ENCODE peak calls at places on chromosomes 12 and 14, in five cellular contexts. D, J, C, Z and T are unnamed samples.

GRCh38 chr14:32977913-32978312 is 39.2 kb downstream of the NPAS3 start:
- DNase-seq in D (no peak), J (no peak), C (no peak), Z (no peak), T (no peak)

GRCh38 chr12:68447807-68448138 is 115.6 kb upstream of the MDM1 start:
- DNase-seq in D (no peak), J (no peak), C (no peak), Z (no peak), T (no peak)

GRCh38 chr12:48814313-48815280 is 3.7 kb upstream of the CACNB3 start:
- DNase-seq in D (peak; percentile 87), J (peak; percentile 42), C (peak; percentile 95), Z (peak; percentile 31), T (peak; percentile 73)

GRCh38 chr14:98984719-98985041 is 287.3 kb downstream of the BCL11B start:
- DNase-seq in D (no peak), J (no peak), C (peak; percentile 35), Z (no peak), T (no peak)

GRCh38 chr12:101995684-101996083 is 66.1 kb downstream of the WASHC3 start:
- DNase-seq in D (no peak), J (no peak), C (no peak), Z (no peak), T (no peak)

GRCh38 chr12:6282453-6282840 is 28.0 kb upstream of the PLEKHG6 start:
- DNase-seq in D (no peak), J (no peak), C (no peak), Z (no peak), T (no peak)

GRCh38 chr14:76701981-76702380 is 59.3 kb upstream of the VASH1 start:
- DNase-seq in D (no peak), J (no peak), C (no peak), Z (no peak), T (no peak)

GRCh38 chr12:75977590-75977951 is 54.0 kb downstream of the PHLDA1 start:
- DNase-seq in D (no peak), J (no peak), C (no peak), Z (no peak), T (no peak)

GRCh38 chr14:101120636-101121398 is 217.3 kb upstream of the RTL1 start:
- DNase-seq in D (no peak), J (no peak), C (no peak), Z (no peak), T (no peak)

GRCh38 chr12:15206831-15207394 is 14.3 kb downstream of the RERG start:
- DNase-seq in D (no peak), J (no peak), C (no peak), Z (no peak), T (no peak)

GRCh38 chr14:97459180-97459579 is 662.0 kb downstream of the VRK1 start:
- DNase-seq in D (no peak), J (no peak), C (no peak), Z (no peak), T (no peak)
- TF ChIP-seq MYC in D (no peak), J (no peak), C (no peak), Z (no peak), T (no peak)

GRCh38 chr14:65429757-65430156 is 17.2 kb downstream of the FUT8 start:
- DNase-seq in D (no peak), J (no peak), C (no peak), Z (no peak), T (no peak)

GRCh38 chr14:65431951-65432350 is 19.4 kb downstream of the FUT8 start:
- DNase-seq in D (no peak), J (no peak), C (no peak), Z (no peak), T (no peak)

GRCh38 chr14:65431245-65431644 is 18.7 kb downstream of the FUT8 start:
- DNase-seq in D (no peak), J (no peak), C (no peak), Z (no peak), T (no peak)

GRCh38 chr14:65425885-65426284 is 13.4 kb downstream of the FUT8 start:
- DNase-seq in D (no peak), J (no peak), C (no peak), Z (peak; percentile 66), T (no peak)

DNA sequence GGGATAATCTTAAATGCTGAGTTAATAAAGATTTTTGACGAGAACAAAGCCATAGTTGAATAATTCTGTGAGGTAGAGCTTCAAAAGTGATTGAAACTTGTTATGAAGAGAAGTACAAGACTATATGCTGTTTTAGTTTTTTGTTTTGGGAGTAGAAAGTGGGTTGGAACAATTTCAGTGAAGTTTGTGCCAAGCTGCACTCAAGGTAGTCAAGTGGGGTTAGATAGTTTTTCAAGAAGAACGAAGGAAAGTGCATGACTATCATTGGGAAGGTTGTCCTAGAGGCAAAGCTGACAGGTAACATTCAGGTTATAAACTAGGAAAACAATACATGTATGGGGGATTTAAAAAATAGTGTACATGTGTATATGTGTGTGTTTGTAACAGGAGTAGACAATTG is 16.2 kb downstream of the FUT8 start:
- DNase-seq in D (no peak), J (no peak), C (no peak), Z (no peak), T (no peak)
- H3K4me1 ChIP-seq in D (peaks cover 3% of the 10 kb centered on the region), J (no peaks in the 10 kb centered on the region), C (peaks cover 4% of the 10 kb centered on the region), Z (peaks cover 16% of the 10 kb centered on the region), T (no peaks in the 10 kb centered on the region)

GRCh38 chr12:116406529-116406928 is 129.0 kb upstream of the MED13L start:
- DNase-seq in D (peak; percentile 90), J (peak; percentile 71), C (no peak), Z (no peak), T (no peak)
- TF ChIP-seq MYC in D (no peak), J (no peak), C (peak; percentile 9), Z (no peak), T (no peak)

GRCh38 chr12:54049164-54049563 is 4.5 kb upstream of the HOXC4 start:
- DNase-seq in D (no peak), J (no peak), C (no peak), Z (no peak), T (no peak)

GRCh38 chr12:54048694-54049093 is 4.9 kb upstream of the HOXC4 start:
- DNase-seq in D (no peak), J (no peak), C (no peak), Z (no peak), T (no peak)

GRCh38 chr12:54051081-54051912 is 2.3 kb upstream of the HOXC4 start:
- DNase-seq in D (no peak), J (no peak), C (no peak), Z (no peak), T (no peak)

GRCh38 chr12:54051916-54052744 is 1.5 kb upstream of the HOXC4 start:
- DNase-seq in D (no peak), J (no peak), C (no peak), Z (no peak), T (no peak)

GRCh38 chr12:54050479-54050805 is 3.2 kb upstream of the HOXC4 start:
- DNase-seq in D (no peak), J (no peak), C (no peak), Z (no peak), T (no peak)
- H3K4me1 ChIP-seq in D (peaks cover 13% of the 10 kb centered on the region), J (no peaks in the 10 kb centered on the region), C (no peaks in the 10 kb centered on the region), Z (peaks cover 22% of the 10 kb centered on the region), T (no peaks in the 10 kb centered on the region)

DNA sequence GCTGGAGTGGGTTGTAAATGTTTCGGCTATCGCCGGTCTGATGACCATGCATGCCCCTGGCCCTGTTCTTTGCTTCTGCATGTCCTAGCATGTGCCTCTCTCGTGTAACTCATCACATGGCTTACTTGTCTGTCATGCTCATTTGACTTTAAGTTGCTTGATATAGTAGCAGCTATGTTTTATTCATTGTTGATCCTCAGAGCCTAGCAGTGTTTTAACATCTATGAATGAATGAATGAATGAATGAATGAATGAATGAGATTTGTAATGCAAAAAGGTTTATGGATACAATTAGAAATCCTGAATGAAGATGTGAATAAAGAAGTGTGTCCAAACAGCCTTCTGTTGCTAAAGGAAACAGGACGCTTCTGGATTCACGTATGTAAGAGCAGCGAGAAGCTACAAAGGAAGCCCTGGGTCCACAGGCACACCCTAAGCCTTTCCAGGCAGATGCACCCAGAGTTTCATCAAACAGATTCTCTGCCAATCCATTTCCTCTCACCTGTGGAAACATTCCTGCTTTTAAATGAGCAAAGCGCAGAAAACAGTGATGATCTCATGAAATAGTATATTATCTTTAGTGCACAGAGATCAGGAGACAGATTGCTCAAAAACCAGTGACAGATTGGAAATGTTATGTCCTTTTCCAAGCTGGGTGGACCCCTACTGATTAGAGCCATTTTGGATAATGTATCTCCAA is 3.4 kb downstream of the GSG1 start:
- DNase-seq in D (no peak), J (no peak), C (no peak), Z (no peak), T (peak; percentile 30)
- TF ChIP-seq MYC in D (no peak), J (no peak), C (no peak), Z (no peak), T (no peak)

GRCh38 chr14:22220427-22220826 is 368.6 kb downstream of the DAD1 start:
- DNase-seq in D (no peak), J (no peak), C (no peak), Z (no peak), T (no peak)
- H3K4me1 ChIP-seq in D (no peaks in the 10 kb centered on the region), J (no peaks in the 10 kb centered on the region), C (no peaks in the 10 kb centered on the region), Z (no peaks in the 10 kb centered on the region), T (peaks cover 3% of the 10 kb centered on the region)

DNA sequence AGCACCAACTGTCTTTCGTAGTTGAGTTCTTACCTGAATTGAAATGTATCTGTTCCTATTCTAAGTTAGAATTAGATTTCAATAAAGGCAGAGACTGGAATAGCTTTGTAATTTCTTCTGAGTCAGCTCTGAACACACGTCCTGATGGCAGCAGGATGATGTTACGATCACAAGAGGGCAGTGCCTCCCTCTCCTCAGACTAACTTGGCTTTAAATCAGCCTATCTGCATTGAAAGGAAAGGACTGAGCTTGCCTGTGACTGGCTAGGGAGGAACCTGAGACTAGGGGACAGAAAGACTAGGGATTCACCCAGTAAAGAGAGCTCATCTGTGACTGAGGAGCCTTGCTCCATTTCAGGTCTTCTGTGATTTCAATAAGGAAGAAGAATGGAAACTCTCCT is 323.7 kb upstream of the OR4E1 start:
- DNase-seq in D (no peak), J (peak; percentile 43), C (no peak), Z (no peak), T (peak; percentile 23)
- TF ChIP-seq MYC in D (no peak), J (no peak), C (no peak), Z (no peak), T (no peak)